ENCODE peak calls at places on chromosome 14, in ten cellular contexts. One of them, this sample, is unnamed.

GRCh38 chr14:63578300-63578699 is 35.1 kb upstream of the PPP2R5E start:
- DNase-seq in GM23248: peak; percentile 26
- DNase-seq in thoracic aorta: no peak
- DNase-seq in fibroblast of lung: no peak
- DNase-seq in right cardiac atrium: no peak
- DNase-seq in left ventricle myocardium inferior: no peak
- DNase-seq in breast epithelium: no peak
- DNase-seq in A549: no peak
- DNase-seq in ascending aorta: no peak
- DNase-seq in Peyer's patch: no peak
- DNase-seq in this sample: no peak

GRCh38 chr14:60649815-60650381 is 621 bp upstream of the SIX1 start:
- DNase-seq in GM23248: peak; percentile 57
- DNase-seq in thoracic aorta: no peak
- DNase-seq in fibroblast of lung: peak; percentile 43
- DNase-seq in right cardiac atrium: no peak
- DNase-seq in left ventricle myocardium inferior: no peak
- DNase-seq in breast epithelium: no peak
- DNase-seq in A549: no peak
- DNase-seq in ascending aorta: no peak
- DNase-seq in Peyer's patch: no peak
- DNase-seq in this sample: peak; percentile 70

GRCh38 chr14:44530482-44530881 is 23.4 kb upstream of the FSCB start:
- DNase-seq in GM23248: no peak
- DNase-seq in thoracic aorta: no peak
- DNase-seq in fibroblast of lung: no peak
- DNase-seq in right cardiac atrium: no peak
- DNase-seq in left ventricle myocardium inferior: no peak
- DNase-seq in breast epithelium: no peak
- DNase-seq in A549: no peak
- DNase-seq in ascending aorta: no peak
- DNase-seq in Peyer's patch: no peak
- DNase-seq in this sample: no peak

GRCh38 chr14:95250126-95250824 is 69.4 kb downstream of the CLMN start:
- DNase-seq in GM23248: no peak
- DNase-seq in thoracic aorta: no peak
- DNase-seq in fibroblast of lung: no peak
- DNase-seq in right cardiac atrium: no peak
- DNase-seq in left ventricle myocardium inferior: no peak
- DNase-seq in breast epithelium: no peak
- DNase-seq in A549: no peak
- DNase-seq in ascending aorta: no peak
- DNase-seq in Peyer's patch: no peak
- DNase-seq in this sample: no peak

GRCh38 chr14:55730602-55731001 is 150.6 kb downstream of the KTN1 start:
- DNase-seq in GM23248: no peak
- DNase-seq in thoracic aorta: no peak
- DNase-seq in fibroblast of lung: no peak
- DNase-seq in right cardiac atrium: no peak
- DNase-seq in left ventricle myocardium inferior: no peak
- DNase-seq in breast epithelium: no peak
- DNase-seq in A549: no peak
- DNase-seq in ascending aorta: no peak
- DNase-seq in Peyer's patch: no peak
- DNase-seq in this sample: no peak

GRCh38 chr14:39428118-39428517 is 4.1 kb downstream of the FBXO33 start:
- DNase-seq in GM23248: no peak
- DNase-seq in thoracic aorta: no peak
- DNase-seq in fibroblast of lung: no peak
- DNase-seq in right cardiac atrium: no peak
- DNase-seq in left ventricle myocardium inferior: no peak
- DNase-seq in breast epithelium: no peak
- DNase-seq in A549: no peak
- DNase-seq in ascending aorta: no peak
- DNase-seq in Peyer's patch: no peak
- DNase-seq in this sample: no peak

GRCh38 chr14:20782280-20782890 is 1.3 kb downstream of the RNASE6 start:
- DNase-seq in GM23248: no peak
- DNase-seq in thoracic aorta: no peak
- DNase-seq in fibroblast of lung: no peak
- DNase-seq in right cardiac atrium: no peak
- DNase-seq in left ventricle myocardium inferior: no peak
- DNase-seq in breast epithelium: no peak
- DNase-seq in A549: no peak
- DNase-seq in ascending aorta: no peak
- DNase-seq in Peyer's patch: peak; percentile 68
- DNase-seq in this sample: no peak

GRCh38 chr14:29941401-29941800 is 13.8 kb upstream of the PRKD1 start:
- DNase-seq in GM23248: no peak
- DNase-seq in thoracic aorta: no peak
- DNase-seq in fibroblast of lung: no peak
- DNase-seq in right cardiac atrium: no peak
- DNase-seq in left ventricle myocardium inferior: no peak
- DNase-seq in breast epithelium: no peak
- DNase-seq in A549: no peak
- DNase-seq in ascending aorta: no peak
- DNase-seq in Peyer's patch: no peak
- DNase-seq in this sample: no peak

GRCh38 chr14:82951171-82951570 is 1417.5 kb upstream of the SEL1L start:
- DNase-seq in GM23248: no peak
- DNase-seq in thoracic aorta: no peak
- DNase-seq in fibroblast of lung: no peak
- DNase-seq in right cardiac atrium: no peak
- DNase-seq in left ventricle myocardium inferior: no peak
- DNase-seq in breast epithelium: no peak
- DNase-seq in A549: no peak
- DNase-seq in ascending aorta: no peak
- DNase-seq in Peyer's patch: no peak
- DNase-seq in this sample: no peak

GRCh38 chr14:72155379-72155993 is 223.3 kb downstream of the RGS6 start:
- DNase-seq in GM23248: no peak
- DNase-seq in thoracic aorta: no peak
- DNase-seq in fibroblast of lung: no peak
- DNase-seq in right cardiac atrium: no peak
- DNase-seq in left ventricle myocardium inferior: no peak
- DNase-seq in breast epithelium: no peak
- DNase-seq in A549: no peak
- DNase-seq in ascending aorta: no peak
- DNase-seq in Peyer's patch: no peak
- DNase-seq in this sample: no peak
- H3K4me1 ChIP-seq in GM23248: no peaks in the 10 kb centered on the region
- H3K4me1 ChIP-seq in thoracic aorta: no peaks in the 10 kb centered on the region
- H3K4me1 ChIP-seq in fibroblast of lung: no peaks in the 10 kb centered on the region
- H3K4me1 ChIP-seq in right cardiac atrium: peaks cover 2% of the 10 kb centered on the region
- H3K4me1 ChIP-seq in left ventricle myocardium inferior: peaks cover 23% of the 10 kb centered on the region
- H3K4me1 ChIP-seq in breast epithelium: no peaks in the 10 kb centered on the region
- H3K4me1 ChIP-seq in A549: no peaks in the 10 kb centered on the region
- H3K4me1 ChIP-seq in ascending aorta: no peaks in the 10 kb centered on the region
- H3K4me1 ChIP-seq in Peyer's patch: no peaks in the 10 kb centered on the region
- H3K4me1 ChIP-seq in this sample: no peaks in the 10 kb centered on the region

DNA sequence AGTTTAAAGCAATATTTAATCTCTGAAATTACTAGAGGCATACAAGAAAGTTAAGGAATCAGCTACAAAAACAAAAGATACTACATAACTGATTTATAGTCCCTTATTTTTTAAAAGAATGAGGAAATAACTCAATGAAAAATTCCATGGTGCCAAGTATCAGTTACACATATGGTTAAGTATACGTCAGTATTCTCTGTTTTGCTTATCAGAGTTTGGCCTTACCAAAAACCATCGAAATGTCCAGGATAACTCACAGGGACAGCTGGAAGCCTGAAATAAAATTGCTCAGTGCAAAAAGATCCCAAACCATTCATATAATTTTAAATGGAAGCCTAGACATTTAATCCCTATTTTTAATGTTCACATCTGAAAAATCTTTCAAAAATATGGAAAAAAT is 3.6 kb downstream of the CFL2 start:
- DNase-seq in GM23248: peak; percentile 27
- DNase-seq in thoracic aorta: no peak
- DNase-seq in fibroblast of lung: peak; percentile 28
- DNase-seq in right cardiac atrium: no peak
- DNase-seq in left ventricle myocardium inferior: no peak
- DNase-seq in breast epithelium: no peak
- DNase-seq in A549: no peak
- DNase-seq in ascending aorta: no peak
- DNase-seq in Peyer's patch: no peak
- DNase-seq in this sample: no peak
- H3K27ac ChIP-seq in GM23248: peak overlapping the region; percentile 89
- H3K27ac ChIP-seq in thoracic aorta: peak overlapping the region; percentile 98
- H3K27ac ChIP-seq in fibroblast of lung: peak overlapping the region; percentile 54
- H3K27ac ChIP-seq in right cardiac atrium: no peak overlapping the region
- H3K27ac ChIP-seq in left ventricle myocardium inferior: peak overlapping the region; percentile 99
- H3K27ac ChIP-seq in breast epithelium: peak overlapping the region; percentile 21
- H3K27ac ChIP-seq in A549: peak overlapping the region; percentile 49
- H3K27ac ChIP-seq in ascending aorta: peak overlapping the region; percentile 88
- H3K27ac ChIP-seq in Peyer's patch: no peak overlapping the region
- H3K27ac ChIP-seq in this sample: peak overlapping the region; percentile 100

GRCh38 chr14:21915814-21916213 is 242.2 kb upstream of the OR4E1 start:
- DNase-seq in GM23248: no peak
- DNase-seq in thoracic aorta: no peak
- DNase-seq in fibroblast of lung: peak; percentile 11
- DNase-seq in right cardiac atrium: no peak
- DNase-seq in left ventricle myocardium inferior: no peak
- DNase-seq in breast epithelium: no peak
- DNase-seq in A549: no peak
- DNase-seq in ascending aorta: no peak
- DNase-seq in Peyer's patch: no peak
- DNase-seq in this sample: no peak

GRCh38 chr14:21913759-21914158 is 240.1 kb upstream of the OR4E1 start:
- DNase-seq in GM23248: peak; percentile 66
- DNase-seq in thoracic aorta: no peak
- DNase-seq in fibroblast of lung: peak; percentile 65
- DNase-seq in right cardiac atrium: peak; percentile 65
- DNase-seq in left ventricle myocardium inferior: no peak
- DNase-seq in breast epithelium: no peak
- DNase-seq in A549: peak; percentile 48
- DNase-seq in ascending aorta: peak; percentile 73
- DNase-seq in Peyer's patch: peak; percentile 83
- DNase-seq in this sample: no peak

GRCh38 chr14:21911877-21912276 is 238.3 kb upstream of the OR4E1 start:
- DNase-seq in GM23248: no peak
- DNase-seq in thoracic aorta: no peak
- DNase-seq in fibroblast of lung: no peak
- DNase-seq in right cardiac atrium: no peak
- DNase-seq in left ventricle myocardium inferior: no peak
- DNase-seq in breast epithelium: no peak
- DNase-seq in A549: no peak
- DNase-seq in ascending aorta: no peak
- DNase-seq in Peyer's patch: no peak
- DNase-seq in this sample: no peak

GRCh38 chr14:21910260-21910659 is 236.6 kb upstream of the OR4E1 start:
- DNase-seq in GM23248: no peak
- DNase-seq in thoracic aorta: no peak
- DNase-seq in fibroblast of lung: no peak
- DNase-seq in right cardiac atrium: no peak
- DNase-seq in left ventricle myocardium inferior: no peak
- DNase-seq in breast epithelium: no peak
- DNase-seq in A549: no peak
- DNase-seq in ascending aorta: no peak
- DNase-seq in Peyer's patch: no peak
- DNase-seq in this sample: no peak
- H3K4me1 ChIP-seq in GM23248: no peaks in the 10 kb centered on the region
- H3K4me1 ChIP-seq in thoracic aorta: peaks cover 3% of the 10 kb centered on the region
- H3K4me1 ChIP-seq in fibroblast of lung: no peaks in the 10 kb centered on the region
- H3K4me1 ChIP-seq in right cardiac atrium: no peaks in the 10 kb centered on the region
- H3K4me1 ChIP-seq in left ventricle myocardium inferior: no peaks in the 10 kb centered on the region
- H3K4me1 ChIP-seq in breast epithelium: no peaks in the 10 kb centered on the region
- H3K4me1 ChIP-seq in A549: peaks cover 10% of the 10 kb centered on the region
- H3K4me1 ChIP-seq in ascending aorta: no peaks in the 10 kb centered on the region
- H3K4me1 ChIP-seq in Peyer's patch: no peaks in the 10 kb centered on the region
- H3K4me1 ChIP-seq in this sample: no peaks in the 10 kb centered on the region

GRCh38 chr14:74879427-74880180 is 2.1 kb upstream of the DLST start:
- DNase-seq in GM23248: no peak
- DNase-seq in thoracic aorta: no peak
- DNase-seq in fibroblast of lung: no peak
- DNase-seq in right cardiac atrium: no peak
- DNase-seq in left ventricle myocardium inferior: no peak
- DNase-seq in breast epithelium: no peak
- DNase-seq in A549: no peak
- DNase-seq in ascending aorta: no peak
- DNase-seq in Peyer's patch: no peak
- DNase-seq in this sample: no peak
- H3K27ac ChIP-seq in GM23248: no peak overlapping the region
- H3K27ac ChIP-seq in thoracic aorta: no peak overlapping the region
- H3K27ac ChIP-seq in fibroblast of lung: no peak overlapping the region
- H3K27ac ChIP-seq in right cardiac atrium: no peak overlapping the region
- H3K27ac ChIP-seq in left ventricle myocardium inferior: no peak overlapping the region
- H3K27ac ChIP-seq in breast epithelium: no peak overlapping the region
- H3K27ac ChIP-seq in A549: no peak overlapping the region
- H3K27ac ChIP-seq in ascending aorta: no peak overlapping the region
- H3K27ac ChIP-seq in Peyer's patch: no peak overlapping the region
- H3K27ac ChIP-seq in this sample: no peak overlapping the region

DNA sequence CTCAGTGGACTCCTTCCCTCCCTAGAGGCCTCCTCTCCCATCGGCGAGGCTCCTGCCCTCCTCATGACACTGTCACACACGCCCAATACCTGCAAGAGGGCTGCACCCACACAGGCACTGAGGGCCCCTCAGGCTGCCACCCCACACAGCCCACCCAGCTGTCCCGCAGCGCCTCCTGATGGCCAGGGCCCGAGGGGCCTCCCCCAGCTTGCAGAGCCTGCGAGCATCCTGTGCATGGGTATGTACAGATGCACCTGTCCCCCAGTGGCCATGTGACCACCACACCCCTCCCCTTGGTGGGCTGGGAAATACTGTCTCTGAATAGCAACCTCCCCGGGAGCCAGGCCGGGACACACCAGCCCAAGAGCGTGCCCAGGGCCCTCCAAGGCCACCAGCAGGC is 19.0 kb upstream of the NUDT14 start:
- DNase-seq in GM23248: no peak
- DNase-seq in thoracic aorta: no peak
- DNase-seq in fibroblast of lung: no peak
- DNase-seq in right cardiac atrium: no peak
- DNase-seq in left ventricle myocardium inferior: no peak
- DNase-seq in breast epithelium: no peak
- DNase-seq in A549: no peak
- DNase-seq in ascending aorta: no peak
- DNase-seq in Peyer's patch: no peak
- DNase-seq in this sample: no peak
- H3K4me1 ChIP-seq in GM23248: no peaks in the 10 kb centered on the region
- H3K4me1 ChIP-seq in thoracic aorta: peaks cover 14% of the 10 kb centered on the region
- H3K4me1 ChIP-seq in fibroblast of lung: peaks cover 2% of the 10 kb centered on the region
- H3K4me1 ChIP-seq in right cardiac atrium: peaks cover 12% of the 10 kb centered on the region
- H3K4me1 ChIP-seq in left ventricle myocardium inferior: peaks cover 94% of the 10 kb centered on the region
- H3K4me1 ChIP-seq in breast epithelium: peaks cover 6% of the 10 kb centered on the region
- H3K4me1 ChIP-seq in A549: peaks cover 28% of the 10 kb centered on the region
- H3K4me1 ChIP-seq in ascending aorta: no peaks in the 10 kb centered on the region
- H3K4me1 ChIP-seq in Peyer's patch: peaks cover 25% of the 10 kb centered on the region
- H3K4me1 ChIP-seq in this sample: peaks cover 36% of the 10 kb centered on the region

GRCh38 chr14:100670017-100670974 is 56.4 kb upstream of the DLK1 start:
- DNase-seq in GM23248: no peak
- DNase-seq in thoracic aorta: no peak
- DNase-seq in fibroblast of lung: no peak
- DNase-seq in right cardiac atrium: no peak
- DNase-seq in left ventricle myocardium inferior: no peak
- DNase-seq in breast epithelium: no peak
- DNase-seq in A549: no peak
- DNase-seq in ascending aorta: no peak
- DNase-seq in Peyer's patch: no peak
- DNase-seq in this sample: no peak
- H3K27ac ChIP-seq in GM23248: no peak overlapping the region
- H3K27ac ChIP-seq in thoracic aorta: no peak overlapping the region
- H3K27ac ChIP-seq in fibroblast of lung: no peak overlapping the region
- H3K27ac ChIP-seq in right cardiac atrium: no peak overlapping the region
- H3K27ac ChIP-seq in left ventricle myocardium inferior: no peak overlapping the region
- H3K27ac ChIP-seq in breast epithelium: no peak overlapping the region
- H3K27ac ChIP-seq in A549: no peak overlapping the region
- H3K27ac ChIP-seq in ascending aorta: no peak overlapping the region
- H3K27ac ChIP-seq in Peyer's patch: no peak overlapping the region
- H3K27ac ChIP-seq in this sample: no peak overlapping the region